ENCODE peak calls at places on chromosomes 5 and 9, in five cellular contexts. C is EL, D is HTR-8/SVneo, H is OCI-LY7, U is hepatocyte. P is an unnamed sample.

GRCh38 chr5:78537821-78538220 is 110.8 kb downstream of the LHFPL2 start:
- DNase-seq in U (peak), H (peak), C (peak), D (peak), P (no peak)

GRCh38 chr9:109755040-109755439 is 25.0 kb upstream of the PALM2AKAP2 start:
- DNase-seq in D (no peak), U (no peak), H (no peak), C (no peak), P (no peak)

GRCh38 chr5:59099270-59099994 is 516.6 kb downstream of the RAB3C start:
- DNase-seq in H (no peak), D (peak), C (peak), U (peak), P (no peak)

GRCh38 chr5:125056641-125057345 is 310.4 kb upstream of the ZNF608 start:
- DNase-seq in U (no peak), C (no peak), H (peak), D (no peak), P (no peak)

GRCh38 chr5:31231171-31231570 is 37.7 kb downstream of the CDH6 start:
- DNase-seq in H (no peak), C (peak), D (no peak), U (no peak), P (no peak)

GRCh38 chr9:121998513-121999049 is 94.5 kb downstream of the TTLL11 start:
- DNase-seq in D (no peak), U (no peak), C (no peak), H (no peak), P (no peak)

GRCh38 chr9:76759726-76760125 is 4.5 kb upstream of the PCA3 start:
- DNase-seq in D (no peak), U (no peak), C (no peak), H (peak), P (no peak)

GRCh38 chr9:80028501-80028900 is 456.7 kb downstream of the TLE4 start:
- DNase-seq in U (peak), H (no peak), C (peak), D (no peak), P (peak)

GRCh38 chr5:56075361-56075760 is 80.6 kb upstream of the IL6ST start:
- DNase-seq in D (no peak), C (no peak), U (peak), H (no peak), P (no peak)

GRCh38 chr5:61603211-61603908 is 271.3 kb downstream of the ZSWIM6 start:
- DNase-seq in D (peak), U (no peak), H (no peak), C (peak), P (peak)

GRCh38 chr5:143788401-143788800 is 23.6 kb upstream of the HMHB1 start:
- DNase-seq in C (no peak), U (no peak), D (no peak), H (no peak), P (no peak)

GRCh38 chr5:999724-1000123 is 8.9 kb upstream of the NKD2 start:
- DNase-seq in U (no peak), C (no peak), D (no peak), H (no peak), P (no peak)